ENCODE peak calls at places on chromosomes 16 and 17, in five cellular contexts. O is natural killer cell; U is fibroblast of lung; R is stimulated activated CD8-positive, alpha-beta memory T cell treated with anti-CD3 and anti-CD28 coated beads, Interleukin-2, amount 100 ng/mL, for 48 hours; B is NCI-H146. L is an unnamed sample.
A peak's percentile ranks its signal among the peaks of the same experiment; 100 is the strongest.

GRCh38 chr16:89655062-89655643 is 2.4 kb downstream of the CHMP1A start:
- DNase-seq in O (no peak), U (no peak), R (no peak), B (no peak), L (no peak)

GRCh38 chr17:42865638-42866094 is 14.7 kb downstream of the AOC3 start:
- DNase-seq in O (no peak), U (no peak), R (no peak), B (no peak), L (no peak)

GRCh38 chr17:39952665-39953470 is 9.9 kb upstream of the GSDMA start:
- DNase-seq in O (peak; percentile 83), U (peak; percentile 95), R (peak; percentile 87), B (peak; percentile 99), L (peak; percentile 62)

GRCh38 chr17:1810450-1811103 is 19.1 kb downstream of the SMYD4 start:
- DNase-seq in O (no peak), U (no peak), R (no peak), B (no peak), L (no peak)

GRCh38 chr17:57783338-57783742 is 38.2 kb upstream of the CCDC182 start:
- DNase-seq in O (peak; percentile 62), U (peak; percentile 22), R (peak; percentile 70), B (peak; percentile 81), L (no peak)

GRCh38 chr17:8935194-8935593 is 30.3 kb downstream of the PIK3R5 start:
- DNase-seq in O (peak; percentile 63), U (no peak), R (peak; percentile 60), B (no peak), L (no peak)

GRCh38 chr16:3144331-3144881 is 9.6 kb downstream of the ZNF213 start:
- DNase-seq in O (no peak), U (no peak), R (no peak), B (no peak), L (no peak)

GRCh38 chr16:14106457-14106856 is 35.3 kb downstream of the MRTFB start:
- DNase-seq in O (no peak), U (peak; percentile 37), R (no peak), B (no peak), L (no peak)

GRCh38 chr17:9862949-9863348 is 37.2 kb downstream of the GLP2R start:
- DNase-seq in O (no peak), U (no peak), R (no peak), B (no peak), L (no peak)

GRCh38 chr16:56812884-56813283 is 52.1 kb upstream of the SLC12A3 start:
- DNase-seq in O (no peak), U (peak; percentile 50), R (no peak), B (no peak), L (no peak)

GRCh38 chr17:19958023-19958422 is 19.6 kb downstream of the AKAP10 start:
- DNase-seq in O (no peak), U (peak; percentile 80), R (no peak), B (no peak), L (no peak)

GRCh38 chr16:87463722-87464690 is 28.8 kb downstream of the ZCCHC14 start:
- DNase-seq in O (no peak), U (no peak), R (no peak), B (no peak), L (no peak)

GRCh38 chr17:28033972-28034714 is 8.3 kb upstream of the NLK start:
- DNase-seq in O (no peak), U (peak; percentile 40), R (no peak), B (no peak), L (no peak)

GRCh38 chr17:4204676-4205075 is 59.1 kb downstream of the ANKFY1 start:
- DNase-seq in O (no peak), U (peak; percentile 77), R (no peak), B (no peak), L (no peak)

GRCh38 chr16:3637371-3637923 is 17.0 kb upstream of the DNASE1 start:
- DNase-seq in O (no peak), U (no peak), R (no peak), B (no peak), L (no peak)

GRCh38 chr16:1545044-1545736 is 11.7 kb downstream of the TMEM204 start:
- DNase-seq in O (no peak), U (no peak), R (no peak), B (no peak), L (no peak)

GRCh38 chr16:70691223-70692129 is 5.6 kb upstream of the MTSS2 start:
- DNase-seq in O (no peak), U (peak; percentile 100), R (no peak), B (no peak), L (no peak)